ENCODE peak calls at places on chromosome 1, in nine cellular contexts. Q, O, H, X, B, D, Y, C and J are unnamed samples.

GRCh38 chr1:1721201-1721600 is 3.0 kb downstream of the CDK11A start:
- DNase-seq in Q (no peak), O (no peak), H (no peak), X (no peak), B (no peak), D (no peak), Y (no peak), C (no peak), J (no peak)

GRCh38 chr1:229238674-229239415 is 32.1 kb upstream of the RAB4A start:
- DNase-seq in Q (no peak), O (peak; percentile 82), H (no peak), X (no peak), B (no peak), D (no peak), Y (peak; percentile 25), C (no peak), J (no peak)

GRCh38 chr1:41282679-41283317 is 40.7 kb upstream of the SCMH1 start:
- DNase-seq in Q (no peak), O (peak; percentile 32), H (peak; percentile 21), X (peak; percentile 27), B (peak; percentile 18), D (peak; percentile 59), Y (peak; percentile 72), C (no peak), J (no peak)

GRCh38 chr1:93143729-93144229 is 36.4 kb downstream of the TMED5 start:
- DNase-seq in Q (no peak), O (no peak), H (no peak), X (no peak), B (no peak), D (no peak), Y (no peak), C (no peak), J (no peak)

GRCh38 chr1:213014642-213015041 is 1.0 kb downstream of the ANGEL2 start:
- DNase-seq in Q (no peak), O (no peak), H (peak; percentile 28), X (no peak), B (no peak), D (no peak), Y (peak; percentile 58), C (peak; percentile 29), J (peak; percentile 16)

GRCh38 chr1:40661678-40662077 is 3.8 kb downstream of the RIMS3 start:
- DNase-seq in Q (no peak), O (no peak), H (no peak), X (no peak), B (no peak), D (no peak), Y (no peak), C (no peak), J (no peak)

GRCh38 chr1:157505481-157506272 is 46.6 kb downstream of the FCRL5 start:
- DNase-seq in Q (peak; percentile 57), O (peak; percentile 51), H (peak; percentile 35), X (peak; percentile 75), B (peak; percentile 17), D (peak; percentile 47), Y (peak; percentile 72), C (peak; percentile 51), J (peak; percentile 15)

GRCh38 chr1:177249231-177249630 is 78.5 kb downstream of the BRINP2 start:
- DNase-seq in Q (no peak), O (no peak), H (no peak), X (peak; percentile 41), B (no peak), D (no peak), Y (no peak), C (no peak), J (no peak)